ENCODE peak calls at places on chromosomes 13 and 19, in five cellular contexts. D is breast epithelium; M is upper lobe of right lung; J is NCI-H1092 treated with DMSO at 0.1 percent for 48 hours; A is activated CD8-positive, alpha-beta memory T cell treated with anti-CD3 and anti-CD28 coated beads, Interleukin-2, amount 10 ng/mL, durations not matched to agents 7 days and 5 days. V is an unnamed sample.

GRCh38 chr19:3538258-3538929 is 580 bp upstream of the TEKTIP1 start:
- DNase-seq in A (no peak), M (no peak), D (no peak), J (no peak), V (no peak)

GRCh38 chr19:34639491-34640085 is 37.4 kb downstream of the SCGB2B2 start:
- DNase-seq in M (no peak), J (peak), A (peak), D (no peak), V (no peak)

GRCh38 chr13:64332048-64332447 is 2898.1 kb downstream of the PCDH9 start:
- DNase-seq in D (no peak), M (no peak), A (no peak), J (peak), V (no peak)

GRCh38 chr19:18435185-18435841 is 2.6 kb downstream of the ISYNA1 start:
- DNase-seq in J (no peak), A (no peak), M (no peak), D (no peak), V (no peak)

GRCh38 chr19:48244289-48244688 is 11.4 kb downstream of the CARD8 start:
- DNase-seq in J (no peak), M (no peak), A (peak), D (no peak), V (no peak)

GRCh38 chr13:73406454-73406853 is 347.6 kb downstream of the KLF5 start:
- DNase-seq in J (no peak), A (no peak), M (no peak), D (no peak), V (no peak)

GRCh38 chr13:90750957-90751356 is 596.5 kb upstream of the MIR17HG start:
- DNase-seq in A (no peak), J (no peak), D (no peak), M (no peak), V (no peak)

GRCh38 chr13:82815791-82816190 is 1066.5 kb downstream of the SLITRK1 start:
- DNase-seq in D (no peak), A (no peak), J (no peak), M (no peak), V (no peak)

GRCh38 chr13:101473458-101473857 is 21.0 kb downstream of the ITGBL1 start:
- DNase-seq in A (no peak), J (no peak), D (no peak), M (no peak), V (no peak)

GRCh38 chr19:50178320-50178719 is 15.2 kb upstream of the IZUMO2 start:
- DNase-seq in A (no peak), J (no peak), D (no peak), M (no peak), V (no peak)

GRCh38 chr19:49667473-49667872 is 1.7 kb downstream of the BCL2L12 start:
- DNase-seq in D (no peak), M (no peak), J (no peak), A (no peak), V (no peak)

GRCh38 chr13:99164226-99164625 is 36.4 kb upstream of the UBAC2 start:
- DNase-seq in M (no peak), J (no peak), D (no peak), A (no peak), V (peak)

GRCh38 chr19:51123381-51124186 is 1.1 kb upstream of the SIGLEC9 start:
- DNase-seq in D (no peak), J (no peak), M (peak), A (peak), V (no peak)

GRCh38 chr19:45200614-45201013 is 22.0 kb downstream of the BLOC1S3 start:
- DNase-seq in A (no peak), M (no peak), J (no peak), D (no peak), V (no peak)

GRCh38 chr19:277131-277530 is 14.1 kb downstream of the PLPP2 start:
- DNase-seq in A (no peak), J (no peak), M (no peak), D (no peak), V (no peak)

GRCh38 chr13:59364508-59365187 is 799.1 kb downstream of the DIAPH3 start:
- DNase-seq in A (no peak), J (no peak), D (no peak), M (no peak), V (no peak)

GRCh38 chr19:44951179-44952159 is 3.7 kb upstream of the CLPTM1 start:
- DNase-seq in M (no peak), D (peak), J (peak), A (peak), V (no peak)